ENCODE peak calls at places on chromosomes 16 and 17, in four cellular contexts. M, D, K and A are unnamed samples.

GRCh38 chr17:2175294-2175628 is 120.4 kb downstream of the HIC1 start:
- DNase-seq in M (no peak), D (no peak), K (no peak), A (no peak)

GRCh38 chr17:53353919-53354351 is 468.8 kb upstream of the KIF2B start:
- DNase-seq in M (no peak), D (no peak), K (no peak), A (no peak)

GRCh38 chr17:15273141-15273793 is 8.1 kb upstream of the PMP22 start:
- DNase-seq in M (no peak), D (peak), K (no peak), A (no peak)

GRCh38 chr17:57433396-57433944 is 177.1 kb downstream of the MSI2 start:
- DNase-seq in M (no peak), D (no peak), K (no peak), A (no peak)

GRCh38 chr17:76676629-76677028 is 33.1 kb upstream of the ST6GALNAC1 start:
- DNase-seq in M (no peak), D (no peak), K (no peak), A (no peak)

GRCh38 chr16:84806256-84806889 is 13.4 kb upstream of the CRISPLD2 start:
- DNase-seq in M (no peak), D (peak), K (no peak), A (no peak)

GRCh38 chr16:24920568-24920967 is 74.8 kb downstream of the SLC5A11 start:
- DNase-seq in M (no peak), D (no peak), K (no peak), A (no peak)

GRCh38 chr16:17784073-17784472 is 313.3 kb upstream of the XYLT1 start:
- DNase-seq in M (peak), D (no peak), K (no peak), A (peak)

GRCh38 chr16:53061701-53062159 is 6.9 kb downstream of the CHD9 start:
- DNase-seq in M (peak), D (no peak), K (no peak), A (no peak)

GRCh38 chr17:65283704-65284103 is 146.5 kb downstream of the RGS9 start:
- DNase-seq in M (no peak), D (no peak), K (no peak), A (no peak)

GRCh38 chr16:4272114-4272954 is 489 bp downstream of the TFAP4 start:
- DNase-seq in M (peak), D (no peak), K (peak), A (peak)

GRCh38 chr17:49494937-49495841 is at the start of gene NGFR:
- DNase-seq in M (peak), D (no peak), K (no peak), A (peak)

GRCh38 chr17:19590912-19591551 is 57.4 kb downstream of the SLC47A1 start:
- DNase-seq in M (no peak), D (no peak), K (no peak), A (no peak)

GRCh38 chr16:81626181-81626674 is 152.9 kb upstream of the PLCG2 start:
- DNase-seq in M (no peak), D (no peak), K (no peak), A (no peak)

GRCh38 chr16:14193316-14193871 is 122.3 kb downstream of the MRTFB start:
- DNase-seq in M (peak), D (no peak), K (no peak), A (peak)

GRCh38 chr17:74798239-74798707 is 22.1 kb upstream of the NAT9 start:
- DNase-seq in M (no peak), D (no peak), K (no peak), A (no peak)

GRCh38 chr17:57637668-57638010 is 107.5 kb downstream of the CCDC182 start:
- DNase-seq in M (no peak), D (no peak), K (no peak), A (no peak)

GRCh38 chr17:22374741-22375140 is 682.4 kb downstream of the KCNJ18 start:
- DNase-seq in M (no peak), D (no peak), K (no peak), A (no peak)

GRCh38 chr17:31413871-31414589 is 22.6 kb downstream of the RAB11FIP4 start:
- DNase-seq in M (no peak), D (peak), K (no peak), A (no peak)

GRCh38 chr16:75420987-75421819 is 12.1 kb downstream of the CFDP1 start:
- DNase-seq in M (no peak), D (no peak), K (peak), A (no peak)

GRCh38 chr17:261640-262039 is 80.2 kb upstream of the DOC2B start:
- DNase-seq in M (no peak), D (no peak), K (no peak), A (no peak)

GRCh38 chr16:83356266-83356665 is 451.5 kb upstream of the HSBP1 start:
- DNase-seq in M (peak), D (peak), K (no peak), A (peak)

GRCh38 chr17:44331249-44331760 is 6.7 kb upstream of the SLC25A39 start:
- DNase-seq in M (peak), D (no peak), K (no peak), A (peak)

GRCh38 chr17:44363613-44364159 is at the start of gene FAM171A2:
- DNase-seq in M (peak), D (no peak), K (peak), A (no peak)

GRCh38 chr17:81476097-81476496 is 36.5 kb downstream of the ACTG1 start:
- DNase-seq in M (no peak), D (no peak), K (no peak), A (no peak)

GRCh38 chr17:35773674-35774425 is 13.2 kb downstream of the C17orf50 start:
- DNase-seq in M (no peak), D (no peak), K (no peak), A (no peak)

GRCh38 chr16:3030128-3030871 is 6.4 kb downstream of the BICDL2 start:
- DNase-seq in M (no peak), D (no peak), K (no peak), A (no peak)

GRCh38 chr16:81498351-81498750 is 53.7 kb downstream of the CMIP start:
- DNase-seq in M (no peak), D (no peak), K (no peak), A (no peak)

GRCh38 chr17:17685775-17686291 is 4.6 kb downstream of the RAI1 start:
- DNase-seq in M (no peak), D (peak), K (no peak), A (no peak)

GRCh38 chr16:3783516-3783915 is 66.2 kb upstream of the TRAP1 start:
- DNase-seq in M (no peak), D (no peak), K (no peak), A (no peak)

GRCh38 chr17:65518256-65518655 is 43.2 kb downstream of the AXIN2 start:
- DNase-seq in M (no peak), D (no peak), K (no peak), A (no peak)

GRCh38 chr17:9383828-9384227 is 191.8 kb downstream of the STX8 start:
- DNase-seq in M (no peak), D (no peak), K (no peak), A (no peak)

GRCh38 chr17:13909901-13910519 is 159.3 kb upstream of the COX10 start:
- DNase-seq in M (no peak), D (no peak), K (no peak), A (no peak)

GRCh38 chr16:49620158-49620867 is 235.6 kb downstream of the ZNF423 start:
- DNase-seq in M (no peak), D (no peak), K (peak), A (no peak)

GRCh38 chr17:4531988-4532736 is 23.0 kb downstream of the MYBBP1A start:
- DNase-seq in M (no peak), D (no peak), K (no peak), A (no peak)

GRCh38 chr17:21303441-21304065 is 19.0 kb downstream of the MAP2K3 start:
- DNase-seq in M (no peak), D (no peak), K (peak), A (no peak)

GRCh38 chr17:18319604-18320256 is 4.6 kb downstream of the SMCR8 start:
- DNase-seq in M (peak), D (peak), K (no peak), A (no peak)

GRCh38 chr16:4798456-4798855 is 3.3 kb downstream of the SMIM22 start:
- DNase-seq in M (no peak), D (no peak), K (no peak), A (no peak)

GRCh38 chr17:32446949-32447348 is 2.6 kb downstream of the PSMD11 start:
- DNase-seq in M (no peak), D (no peak), K (no peak), A (no peak)
- H3K4me3 ChIP-seq in M (no peak), D (no peak), K (no peak), A (no peak)

DNA sequence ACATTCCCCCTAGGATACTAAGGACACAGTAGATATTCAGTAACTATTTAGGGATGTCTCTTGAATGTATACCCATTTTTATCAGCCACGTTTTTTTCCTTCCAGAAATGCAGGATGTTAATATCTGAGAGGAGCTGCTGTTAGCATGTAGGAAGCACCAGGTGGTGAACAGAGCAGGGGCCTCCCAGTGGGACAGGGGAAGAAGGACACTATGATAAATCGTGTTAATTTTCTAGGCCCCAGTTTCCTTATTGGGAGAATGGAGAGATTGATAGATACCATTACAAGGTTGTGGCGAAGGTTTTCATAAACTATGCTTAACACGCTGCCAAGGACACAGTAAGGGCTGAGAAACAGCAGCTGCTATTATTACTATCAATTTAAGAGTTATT is 45.4 kb downstream of the PRSS54 start:
- DNase-seq in M (no peak), D (no peak), K (no peak), A (no peak)
- H3K4me3 ChIP-seq in M (peak), D (peak), K (peak), A (peak)

GRCh38 chr16:1379863-1380174 is 28.1 kb downstream of the GNPTG start:
- DNase-seq in M (no peak), D (no peak), K (no peak), A (no peak)
- H3K4me3 ChIP-seq in M (peak), D (no peak), K (peak), A (peak)

GRCh38 chr17:6554871-6555330 is 1.5 kb downstream of the PITPNM3 start:
- DNase-seq in M (no peak), D (no peak), K (no peak), A (no peak)

GRCh38 chr17:6558276-6558675 is 1.9 kb upstream of the PITPNM3 start:
- DNase-seq in M (no peak), D (no peak), K (no peak), A (no peak)

GRCh38 chr17:6555331-6556120 is 829 bp downstream of the PITPNM3 start:
- DNase-seq in M (no peak), D (no peak), K (no peak), A (no peak)

GRCh38 chr17:6557040-6557438 is 684 bp upstream of the PITPNM3 start:
- DNase-seq in M (no peak), D (no peak), K (no peak), A (no peak)

DNA sequence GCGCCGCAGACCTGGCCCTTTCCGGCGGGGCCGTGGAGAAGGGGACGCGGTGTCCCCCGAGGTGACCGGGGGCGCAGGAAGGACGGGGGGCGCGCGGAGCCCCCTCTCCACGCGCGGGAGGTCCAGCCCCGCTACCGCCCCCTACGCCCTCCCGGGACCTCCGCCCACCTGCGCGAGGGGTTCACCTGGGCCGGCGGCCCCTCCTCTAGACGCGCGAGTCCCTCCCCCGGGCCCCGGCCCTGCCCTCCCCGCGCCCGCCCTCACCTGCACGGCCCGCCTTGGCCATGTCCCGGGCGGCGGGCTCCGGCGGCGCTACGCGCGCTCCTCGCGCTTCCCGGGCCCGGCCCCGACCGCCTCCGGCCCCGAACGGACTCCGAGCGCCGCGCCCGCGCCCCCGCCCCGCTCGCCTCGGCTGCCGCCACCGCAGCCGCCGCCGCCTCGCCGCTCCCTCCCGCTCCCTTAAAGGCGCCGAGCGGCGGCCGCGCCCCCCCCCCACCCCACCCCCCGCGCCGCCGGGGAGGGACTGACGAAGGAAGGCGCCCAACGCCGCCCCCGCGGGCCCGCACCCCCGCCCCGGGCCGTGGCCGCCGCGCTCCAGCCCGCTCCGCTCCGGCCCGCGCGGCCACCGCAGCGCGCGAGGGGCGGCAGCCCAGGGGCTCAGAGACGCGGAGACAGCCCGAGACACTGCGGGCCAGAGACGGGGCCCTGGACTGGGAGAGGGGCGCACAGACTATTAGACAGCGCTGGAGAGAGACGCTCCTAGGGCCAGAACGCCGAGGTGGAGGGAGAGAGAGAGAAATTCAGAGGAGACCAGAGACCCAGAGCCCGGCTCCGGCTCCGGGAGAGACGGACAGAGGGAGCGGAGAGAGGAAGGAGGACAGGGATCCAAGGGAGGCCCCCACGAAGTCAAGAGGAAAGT is at the start of gene PITPNM3:
- DNase-seq in M (no peak), D (no peak), K (no peak), A (no peak)
- H3K4me3 ChIP-seq in M (no peak), D (peak), K (peak), A (no peak)